ENCODE peak calls at places on chromosomes 1 and 21, in seven cellular contexts. N, R, I, U, J, W and O are unnamed samples.
A peak's percentile ranks its signal among the peaks of the same experiment; 100 is the strongest.

GRCh38 chr21:37139902-37140301 is 66.8 kb downstream of the TTC3 start:
- DNase-seq in N (no peak), R (no peak), I (no peak), U (no peak), J (no peak), W (no peak), O (no peak)

GRCh38 chr1:1489231-1489630 is 17.7 kb downstream of the ATAD3B start:
- DNase-seq in N (no peak), R (no peak), I (no peak), U (no peak), J (no peak), W (no peak), O (no peak)

GRCh38 chr1:242651817-242652216 is 127.3 kb upstream of the PLD5 start:
- DNase-seq in N (no peak), R (peak; percentile 59), I (no peak), U (no peak), J (no peak), W (no peak), O (no peak)

GRCh38 chr1:233211595-233211994 is 83.9 kb downstream of the PCNX2 start:
- DNase-seq in N (no peak), R (peak; percentile 14), I (no peak), U (no peak), J (no peak), W (no peak), O (no peak)

GRCh38 chr1:19894218-19894617 is 12.0 kb downstream of the OTUD3 start:
- DNase-seq in N (no peak), R (peak; percentile 86), I (no peak), U (no peak), J (no peak), W (no peak), O (no peak)

GRCh38 chr1:174005032-174005431 is 17.1 kb downstream of the RC3H1 start:
- DNase-seq in N (peak; percentile 83), R (no peak), I (no peak), U (no peak), J (no peak), W (no peak), O (no peak)

GRCh38 chr1:83508485-83509151 is 490.3 kb downstream of the TTLL7 start:
- DNase-seq in N (peak; percentile 78), R (no peak), I (peak; percentile 53), U (no peak), J (no peak), W (no peak), O (no peak)

GRCh38 chr1:13935336-13935735 is 235.3 kb downstream of the PRDM2 start:
- DNase-seq in N (no peak), R (no peak), I (no peak), U (no peak), J (no peak), W (no peak), O (no peak)

GRCh38 chr21:15138475-15138874 is 73.7 kb upstream of the NRIP1 start:
- DNase-seq in N (no peak), R (no peak), I (no peak), U (no peak), J (no peak), W (no peak), O (peak; percentile 61)

GRCh38 chr21:33069645-33069993 is 322 bp upstream of the OLIG1 start:
- DNase-seq in N (no peak), R (no peak), I (no peak), U (no peak), J (no peak), W (no peak), O (no peak)

GRCh38 chr21:38577887-38578286 is 79.6 kb upstream of the ERG start:
- DNase-seq in N (no peak), R (no peak), I (no peak), U (no peak), J (no peak), W (no peak), O (no peak)

GRCh38 chr21:35159881-35160280 is 110.8 kb upstream of the RUNX1 start:
- DNase-seq in N (no peak), R (peak; percentile 55), I (no peak), U (no peak), J (no peak), W (no peak), O (no peak)

GRCh38 chr1:36524359-36525062 is 41.8 kb upstream of the CSF3R start:
- DNase-seq in N (no peak), R (no peak), I (no peak), U (no peak), J (no peak), W (no peak), O (no peak)

GRCh38 chr1:28193701-28194161 is 17.2 kb upstream of the PTAFR start:
- DNase-seq in N (no peak), R (peak; percentile 77), I (no peak), U (no peak), J (no peak), W (no peak), O (no peak)

GRCh38 chr1:9181176-9181906 is 52.4 kb upstream of the GPR157 start:
- DNase-seq in N (peak; percentile 43), R (peak; percentile 58), I (peak; percentile 57), U (peak; percentile 79), J (peak; percentile 81), W (peak; percentile 41), O (peak; percentile 86)

GRCh38 chr1:12620142-12620865 is 2.3 kb upstream of the DHRS3 start:
- DNase-seq in N (no peak), R (peak; percentile 52), I (no peak), U (no peak), J (no peak), W (no peak), O (no peak)
- H3K4me1 ChIP-seq in N (peaks cover 19% of the 10 kb centered on the region), R (peaks cover 17% of the 10 kb centered on the region), I (peaks cover 51% of the 10 kb centered on the region), U (no peaks in the 10 kb centered on the region), J (peaks cover 12% of the 10 kb centered on the region), W (peaks cover 36% of the 10 kb centered on the region), O (peaks cover 31% of the 10 kb centered on the region)

DNA sequence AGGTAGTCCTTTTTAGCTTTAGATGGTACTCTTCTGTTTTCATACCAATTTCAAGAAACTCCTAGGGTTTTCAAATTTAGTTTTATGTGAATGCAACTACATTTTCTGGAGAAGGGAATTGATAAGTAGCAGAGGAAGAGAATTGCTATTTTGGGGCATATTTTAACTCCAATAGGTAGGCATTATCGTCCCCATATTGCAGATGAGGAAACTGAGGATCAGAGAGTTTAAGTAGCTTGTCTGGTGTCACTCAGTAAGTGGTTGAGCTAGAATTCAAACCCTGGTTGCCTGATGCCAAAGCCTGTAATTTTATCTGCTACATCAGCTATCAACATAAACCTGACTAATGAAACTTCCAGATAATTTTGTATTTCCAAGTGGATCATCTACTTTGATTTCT is 1.9 kb downstream of the NFYC start:
- DNase-seq in N (no peak), R (no peak), I (no peak), U (no peak), J (no peak), W (no peak), O (no peak)
- H3K4me1 ChIP-seq in N (peaks cover 43% of the 10 kb centered on the region), R (peaks cover 32% of the 10 kb centered on the region), I (peaks cover 33% of the 10 kb centered on the region), U (peaks cover 3% of the 10 kb centered on the region), J (no peaks in the 10 kb centered on the region), W (peaks cover 8% of the 10 kb centered on the region), O (peaks cover 29% of the 10 kb centered on the region)

GRCh38 chr1:10808441-10808840 is 12.0 kb upstream of the CASZ1 start:
- DNase-seq in N (no peak), R (no peak), I (no peak), U (no peak), J (no peak), W (no peak), O (no peak)
- H3K4me1 ChIP-seq in N (no peaks in the 10 kb centered on the region), R (peaks cover 15% of the 10 kb centered on the region), I (no peaks in the 10 kb centered on the region), U (no peaks in the 10 kb centered on the region), J (no peaks in the 10 kb centered on the region), W (no peaks in the 10 kb centered on the region), O (no peaks in the 10 kb centered on the region)

DNA sequence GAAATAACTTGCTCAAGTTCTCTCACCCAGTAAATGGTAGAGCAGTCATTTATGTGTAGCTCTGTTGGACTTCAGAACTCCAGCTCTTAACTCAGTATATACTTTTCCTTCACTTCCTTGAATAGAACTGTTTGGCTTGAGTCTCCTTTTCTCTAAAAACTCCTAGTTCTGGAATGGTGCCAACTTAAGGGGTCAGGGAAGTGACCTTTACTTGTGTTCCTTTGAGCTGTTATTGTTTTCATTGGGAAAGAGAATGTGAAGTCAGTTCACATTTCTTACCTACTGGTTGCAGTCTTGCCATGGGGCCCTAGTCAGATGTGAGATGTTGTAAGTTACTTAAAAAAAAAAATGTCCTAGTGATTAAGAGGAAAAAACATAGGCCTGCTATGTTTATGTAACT is 77.0 kb upstream of the MACF1 start:
- DNase-seq in N (no peak), R (no peak), I (peak; percentile 63), U (no peak), J (no peak), W (no peak), O (no peak)
- H3K4me1 ChIP-seq in N (no peaks in the 10 kb centered on the region), R (peaks cover 43% of the 10 kb centered on the region), I (peaks cover 44% of the 10 kb centered on the region), U (no peaks in the 10 kb centered on the region), J (peaks cover 6% of the 10 kb centered on the region), W (peaks cover 12% of the 10 kb centered on the region), O (peaks cover 55% of the 10 kb centered on the region)